ENCODE peak calls at places on chromosomes 12 and 14, in five cellular contexts. K is A673, D is heart right ventricle, W is ascending aorta, V is lower lobe of right lung. U is an unnamed sample.

GRCh38 chr12:30827406-30828055 is 72.8 kb upstream of the CAPRIN2 start:
- DNase-seq in V (no peak), W (no peak), D (no peak), K (no peak), U (peak; percentile 41)

GRCh38 chr12:87687362-87687761 is 341.8 kb downstream of the C12orf50 start:
- DNase-seq in K (no peak), D (no peak), V (no peak), W (no peak), U (no peak)

GRCh38 chr14:77186911-77187648 is 5.5 kb downstream of the TMEM63C start:
- DNase-seq in V (no peak), D (no peak), W (no peak), K (no peak), U (no peak)

GRCh38 chr12:60191676-60192359 is 596.0 kb downstream of the SLC16A7 start:
- DNase-seq in W (no peak), V (no peak), D (no peak), K (no peak), U (no peak)

GRCh38 chr12:121130866-121131373 is 1.8 kb upstream of the P2RX7 start:
- DNase-seq in K (no peak), D (no peak), V (no peak), W (no peak), U (no peak)

GRCh38 chr14:90409209-90409730 is 12.4 kb downstream of the CALM1 start:
- DNase-seq in D (peak; percentile 81), W (peak; percentile 88), V (no peak), K (peak; percentile 94), U (peak; percentile 52)

GRCh38 chr12:92253301-92253700 is 107.7 kb upstream of the BTG1 start:
- DNase-seq in D (no peak), W (no peak), K (no peak), V (no peak), U (no peak)

GRCh38 chr12:111469406-111469805 is 63.7 kb downstream of the SH2B3 start:
- DNase-seq in V (no peak), K (no peak), D (no peak), W (no peak), U (no peak)

GRCh38 chr12:79344855-79345840 is 345.6 kb downstream of the PAWR start:
- DNase-seq in D (peak; percentile 9), V (no peak), K (peak; percentile 55), W (no peak), U (peak; percentile 43)

GRCh38 chr12:88108021-88108420 is 33.9 kb downstream of the CEP290 start:
- DNase-seq in K (no peak), V (no peak), D (no peak), W (no peak), U (no peak)

GRCh38 chr12:9870311-9870866 is 1.2 kb upstream of the CLEC2B start:
- DNase-seq in K (peak; percentile 37), W (no peak), D (peak; percentile 8), V (no peak), U (no peak)

GRCh38 chr12:49825360-49825970 is 2.7 kb downstream of the NCKAP5L start:
- DNase-seq in W (no peak), K (no peak), V (peak; percentile 75), D (no peak), U (no peak)

GRCh38 chr12:84874125-84874824 is 38.3 kb downstream of the SLC6A15 start:
- DNase-seq in V (no peak), K (peak; percentile 68), D (no peak), W (no peak), U (peak; percentile 47)

GRCh38 chr12:28172434-28173030 is 17.7 kb upstream of the CCDC91 start:
- DNase-seq in K (peak; percentile 77), W (no peak), D (no peak), V (no peak), U (peak; percentile 42)

GRCh38 chr12:20105938-20106337 is 262.4 kb upstream of the PDE3A start:
- DNase-seq in D (no peak), V (no peak), W (no peak), K (no peak), U (no peak)

GRCh38 chr12:6273931-6274687 is 36.4 kb upstream of the PLEKHG6 start:
- DNase-seq in K (no peak), D (peak; percentile 73), W (no peak), V (peak; percentile 43), U (no peak)

DNA sequence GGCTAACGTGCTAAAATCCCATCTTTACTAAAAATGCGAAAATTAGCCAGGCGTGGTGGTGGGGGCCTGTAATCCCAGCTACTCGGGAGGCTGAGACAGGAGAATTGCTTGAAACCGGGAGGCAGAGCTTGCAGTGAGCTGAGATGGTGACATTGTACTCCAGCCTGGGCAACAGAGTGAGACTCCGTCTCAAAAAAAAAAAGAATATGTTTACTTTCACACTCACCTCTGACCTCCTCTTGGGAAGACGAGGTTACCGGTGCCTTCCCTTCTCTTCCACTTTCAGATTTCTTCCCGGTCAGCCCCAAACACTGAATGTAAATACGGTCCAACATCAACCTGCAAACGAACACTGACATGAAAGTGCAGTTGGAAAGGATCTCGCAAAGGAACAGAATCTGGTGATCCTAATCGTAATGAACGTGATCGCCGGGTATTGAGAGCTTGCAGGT is 31.8 kb upstream of the PPP1R13B start:
- DNase-seq in V (no peak), W (no peak), K (no peak), D (no peak), U (peak; percentile 57)
- H3K27ac ChIP-seq in V (peak overlapping the region; percentile 83), W (peak overlapping the region; percentile 66), K (no peak overlapping the region), D (peak overlapping the region; percentile 74), U (peak overlapping the region; percentile 75)

GRCh38 chr12:76864791-76865400 is 13.9 kb downstream of the CSRP2 start:
- DNase-seq in W (no peak), D (no peak), K (no peak), V (no peak), U (no peak)
- H3K4me1 ChIP-seq in W (no peaks in the 10 kb centered on the region), D (no peaks in the 10 kb centered on the region), K (peaks cover 8% of the 10 kb centered on the region), V (no peaks in the 10 kb centered on the region), U (no peaks in the 10 kb centered on the region)

DNA sequence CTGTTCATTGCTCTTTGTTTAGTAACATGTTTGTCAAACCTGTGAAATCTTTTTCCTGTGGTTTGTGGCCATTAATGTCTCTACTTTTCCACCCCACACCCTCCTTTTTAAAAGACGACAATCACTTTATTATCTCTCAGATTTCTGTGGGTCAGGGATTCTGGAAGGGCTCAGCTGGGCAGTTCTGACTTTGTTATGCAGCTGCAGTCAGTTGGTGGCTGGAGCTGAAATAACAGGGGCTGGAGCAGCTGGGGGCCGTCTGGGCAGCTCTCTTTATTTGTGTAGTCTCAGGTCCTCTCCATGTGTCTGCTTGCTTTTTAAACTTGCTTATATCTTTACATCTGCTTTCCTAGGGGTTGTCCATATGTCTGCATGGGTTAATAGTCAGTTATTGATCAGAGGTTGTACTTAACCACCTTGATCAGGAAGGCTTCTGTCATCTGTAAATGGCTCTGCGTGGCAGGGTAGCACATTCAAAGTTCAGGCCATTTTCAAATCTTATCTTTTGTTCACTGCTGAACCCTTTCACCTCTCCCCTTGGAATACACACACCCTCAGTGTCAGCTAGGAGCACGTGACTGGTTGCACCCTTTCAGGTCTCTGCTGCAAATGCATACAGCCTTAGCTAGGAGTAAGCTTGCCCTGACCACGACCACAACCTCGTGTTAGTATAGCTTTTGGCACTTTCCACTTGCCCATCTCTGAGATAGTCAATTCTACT is 27.9 kb downstream of the BORCS5 start:
- DNase-seq in W (no peak), V (no peak), K (no peak), D (no peak), U (peak; percentile 92)
- H3K4me3 ChIP-seq in W (no peak overlapping the region), V (no peak overlapping the region), K (no peak overlapping the region), D (no peak overlapping the region), U (no peak overlapping the region)

DNA sequence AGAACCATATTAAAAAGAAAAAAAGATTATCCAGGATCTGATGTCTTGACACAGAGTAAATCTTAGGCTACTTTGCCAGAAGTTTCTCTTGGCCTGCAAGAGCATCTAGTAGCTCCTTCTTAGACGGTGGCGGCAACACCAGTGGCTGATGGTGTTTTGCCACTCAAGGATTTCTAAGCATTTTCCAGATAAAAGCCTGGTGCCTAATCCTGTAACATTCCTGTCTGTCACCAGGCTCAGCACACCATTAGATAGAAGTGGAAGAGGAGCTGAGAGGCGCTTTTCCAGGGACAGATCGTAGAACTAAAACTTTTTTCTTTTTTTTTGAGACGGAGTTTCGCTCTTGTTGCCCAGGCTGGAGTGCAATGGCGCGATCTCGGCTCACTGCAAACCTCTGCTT is 14.0 kb downstream of the WNT5B start:
- DNase-seq in W (no peak), D (no peak), V (no peak), K (no peak), U (no peak)
- H3K27ac ChIP-seq in W (no peak overlapping the region), D (no peak overlapping the region), V (no peak overlapping the region), K (no peak overlapping the region), U (no peak overlapping the region)

DNA sequence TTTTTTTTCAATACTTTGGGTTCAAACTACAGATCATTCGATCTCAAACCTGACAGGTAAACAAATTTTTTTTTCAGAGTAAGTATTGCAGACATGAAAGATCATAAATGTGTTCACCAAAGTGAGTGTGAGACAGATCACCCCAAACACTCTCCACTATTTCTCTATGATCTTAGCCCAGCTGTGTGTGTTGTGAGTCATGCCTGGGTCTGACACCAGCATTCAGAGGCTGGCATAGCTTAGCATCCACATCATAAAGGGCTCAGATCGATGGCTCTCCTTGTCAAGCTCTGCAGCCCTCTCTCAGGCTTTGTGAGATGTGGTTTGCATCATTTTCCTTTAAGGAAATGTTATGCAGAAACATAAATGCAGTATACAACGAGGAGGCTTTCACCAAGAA is 164.9 kb downstream of the ETV6 start:
- DNase-seq in D (no peak), K (peak; percentile 49), V (no peak), W (no peak), U (no peak)
- H3K4me1 ChIP-seq in D (peaks cover 38% of the 10 kb centered on the region), K (peaks cover 31% of the 10 kb centered on the region), V (peaks cover 48% of the 10 kb centered on the region), W (peaks cover 5% of the 10 kb centered on the region), U (no peaks in the 10 kb centered on the region)

DNA sequence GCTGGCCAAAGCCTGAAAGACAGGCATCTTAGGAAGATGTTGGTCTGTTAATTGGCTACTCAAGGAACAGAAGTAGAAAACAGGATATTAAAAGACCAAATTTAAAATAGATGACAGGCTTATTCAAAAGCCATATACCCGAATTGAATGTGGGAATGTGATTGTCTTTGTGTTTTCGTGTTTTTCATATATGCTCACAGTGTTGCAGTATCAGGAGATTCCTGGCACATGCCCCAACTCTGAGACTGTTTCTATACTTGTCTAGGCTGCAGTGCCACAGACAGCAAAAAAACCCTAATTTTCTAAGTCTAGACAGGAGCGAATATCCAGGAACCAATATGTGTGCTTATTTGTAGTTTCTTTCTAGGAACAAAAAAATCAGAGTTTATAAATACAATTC is 57.4 kb upstream of the KRR1 start:
- DNase-seq in V (no peak), D (no peak), K (no peak), W (no peak), U (no peak)
- H3K4me3 ChIP-seq in V (no peak overlapping the region), D (no peak overlapping the region), K (no peak overlapping the region), W (no peak overlapping the region), U (no peak overlapping the region)

U was measured in small intestine.